ENCODE peak calls at places on chromosome 12, in five cellular contexts. S, T, K, F and A are unnamed samples.

GRCh38 chr12:66962316-66962715 is 283.4 kb upstream of the GRIP1 start:
- DNase-seq in S (no peak), T (no peak), K (no peak), F (no peak), A (no peak)

GRCh38 chr12:102407776-102408486 is 72.4 kb downstream of the IGF1 start:
- DNase-seq in S (no peak), T (no peak), K (no peak), F (no peak), A (no peak)

GRCh38 chr12:121059031-121059898 is 20.2 kb upstream of the OASL start:
- DNase-seq in S (no peak), T (no peak), K (no peak), F (no peak), A (no peak)

GRCh38 chr12:112148031-112148513 is 22.7 kb downstream of the TRAFD1 start:
- DNase-seq in S (no peak), T (peak; percentile 75), K (no peak), F (no peak), A (peak; percentile 90)

GRCh38 chr12:51926064-51926632 is 18.8 kb downstream of the ACVRL1 start:
- DNase-seq in S (no peak), T (no peak), K (no peak), F (no peak), A (no peak)

GRCh38 chr12:122166422-122167327 is 7.3 kb downstream of the IL31 start:
- DNase-seq in S (peak; percentile 61), T (no peak), K (no peak), F (no peak), A (no peak)

GRCh38 chr12:60501124-60501729 is 905.4 kb downstream of the SLC16A7 start:
- DNase-seq in S (no peak), T (peak; percentile 41), K (no peak), F (no peak), A (no peak)

GRCh38 chr12:988616-989015 is 2.4 kb upstream of the ERC1 start:
- DNase-seq in S (no peak), T (peak; percentile 11), K (no peak), F (no peak), A (peak; percentile 5)

GRCh38 chr12:16189849-16190248 is 87.6 kb downstream of the SLC15A5 start:
- DNase-seq in S (no peak), T (no peak), K (no peak), F (no peak), A (no peak)

GRCh38 chr12:124837958-124838803 is 25.5 kb downstream of the SCARB1 start:
- DNase-seq in S (no peak), T (peak; percentile 99), K (peak; percentile 87), F (no peak), A (peak; percentile 97)

GRCh38 chr12:109222062-109222461 is 87.0 kb downstream of the FOXN4 start:
- DNase-seq in S (no peak), T (no peak), K (no peak), F (no peak), A (no peak)

GRCh38 chr12:111393700-111394275 is 11.9 kb upstream of the SH2B3 start:
- DNase-seq in S (no peak), T (no peak), K (no peak), F (no peak), A (no peak)

GRCh38 chr12:94663077-94663476 is 12.7 kb upstream of the TMCC3 start:
- DNase-seq in S (no peak), T (no peak), K (no peak), F (no peak), A (no peak)

GRCh38 chr12:130131025-130131424 is 31.2 kb upstream of the FZD10 start:
- DNase-seq in S (no peak), T (no peak), K (no peak), F (no peak), A (no peak)

GRCh38 chr12:114698566-114699163 is 14.7 kb upstream of the TBX3 start:
- DNase-seq in S (no peak), T (no peak), K (no peak), F (no peak), A (no peak)

GRCh38 chr12:91920276-91920675 is 225.4 kb downstream of the BTG1 start:
- DNase-seq in S (no peak), T (peak; percentile 14), K (no peak), F (no peak), A (no peak)

GRCh38 chr12:52026267-52026666 is 19.5 kb downstream of the TAMALIN start:
- DNase-seq in S (no peak), T (no peak), K (no peak), F (no peak), A (no peak)

GRCh38 chr12:119683413-119683812 is 15.5 kb downstream of the PRKAB1 start:
- DNase-seq in S (no peak), T (peak; percentile 29), K (no peak), F (no peak), A (no peak)

GRCh38 chr12:93127582-93128331 is 198.7 kb upstream of the EEA1 start:
- DNase-seq in S (no peak), T (peak; percentile 96), K (peak; percentile 85), F (no peak), A (peak; percentile 80)

GRCh38 chr12:29164477-29165163 is 15.5 kb downstream of the FAR2 start:
- DNase-seq in S (no peak), T (peak; percentile 42), K (no peak), F (peak; percentile 36), A (peak; percentile 65)

GRCh38 chr12:76547526-76547925 is 12.0 kb downstream of the OSBPL8 start:
- DNase-seq in S (no peak), T (no peak), K (no peak), F (no peak), A (no peak)

GRCh38 chr12:127230843-127231260 is 1036.1 kb upstream of the TMEM132C start:
- DNase-seq in S (no peak), T (peak; percentile 91), K (no peak), F (no peak), A (peak; percentile 95)

GRCh38 chr12:130014485-130014807 is 110.6 kb upstream of the TMEM132D start:
- DNase-seq in S (no peak), T (peak; percentile 17), K (no peak), F (no peak), A (no peak)

GRCh38 chr12:94841904-94842610 is 161.4 kb downstream of the NDUFA12 start:
- DNase-seq in S (no peak), T (no peak), K (no peak), F (no peak), A (no peak)

GRCh38 chr12:48815281-48816110 is 2.8 kb upstream of the CACNB3 start:
- DNase-seq in S (no peak), T (peak; percentile 90), K (peak; percentile 78), F (no peak), A (peak; percentile 69)

GRCh38 chr12:71938728-71939385 is at the start of gene TPH2:
- DNase-seq in S (peak; percentile 16), T (peak; percentile 71), K (no peak), F (peak; percentile 36), A (peak; percentile 5)

GRCh38 chr12:88578821-88579518 is 1.3 kb downstream of the KITLG start:
- DNase-seq in S (no peak), T (peak; percentile 53), K (no peak), F (no peak), A (peak; percentile 51)

GRCh38 chr12:71556881-71557280 is 106.8 kb downstream of the ZFC3H1 start:
- DNase-seq in S (no peak), T (peak; percentile 75), K (no peak), F (no peak), A (peak; percentile 94)

GRCh38 chr12:47079365-47079893 is at the start of gene PCED1B:
- DNase-seq in S (peak; percentile 54), T (peak; percentile 82), K (peak; percentile 67), F (peak; percentile 64), A (no peak)

GRCh38 chr12:106871477-106871876 is 84.2 kb upstream of the TMEM263 start:
- DNase-seq in S (no peak), T (no peak), K (no peak), F (no peak), A (peak; percentile 32)

GRCh38 chr12:65100140-65100539 is 21.0 kb downstream of the WIF1 start:
- DNase-seq in S (no peak), T (peak; percentile 22), K (no peak), F (no peak), A (no peak)

GRCh38 chr12:106386836-106387555 is 29.4 kb downstream of the POLR3B start:
- DNase-seq in S (no peak), T (no peak), K (no peak), F (no peak), A (peak; percentile 73)

GRCh38 chr12:57454566-57455373 is at the start of gene INHBE:
- DNase-seq in S (no peak), T (peak; percentile 77), K (no peak), F (no peak), A (no peak)